ENCODE peak calls at places on chromosome 3, in four cellular contexts. One of them, this sample, is unnamed.
A peak's percentile ranks its signal among the peaks of the same experiment; 100 is the strongest.

GRCh38 chr3:144743325-144743724 is 771.7 kb downstream of the DIPK2A start:
- DNase-seq in H9: no peak
- DNase-seq in endothelial cell of umbilical vein: no peak
- DNase-seq in MM.1S: no peak
- DNase-seq in this sample: no peak

GRCh38 chr3:71486831-71487230 is 96.7 kb downstream of the FOXP1 start:
- DNase-seq in H9: no peak
- DNase-seq in endothelial cell of umbilical vein: no peak
- DNase-seq in MM.1S: no peak
- DNase-seq in this sample: no peak

GRCh38 chr3:188531210-188531609 is 377.3 kb downstream of the LPP start:
- DNase-seq in H9: no peak
- DNase-seq in endothelial cell of umbilical vein: peak; percentile 87
- DNase-seq in MM.1S: no peak
- DNase-seq in this sample: no peak

GRCh38 chr3:126523745-126524428 is at the start of gene CHST13:
- DNase-seq in H9: peak; percentile 71
- DNase-seq in endothelial cell of umbilical vein: no peak
- DNase-seq in MM.1S: no peak
- DNase-seq in this sample: peak; percentile 88

GRCh38 chr3:65672876-65673815 is 365.6 kb downstream of the MAGI1 start:
- DNase-seq in H9: peak; percentile 50
- DNase-seq in endothelial cell of umbilical vein: peak; percentile 50
- DNase-seq in MM.1S: peak; percentile 33
- DNase-seq in this sample: peak; percentile 85

GRCh38 chr3:180913582-180914404 is 1.3 kb downstream of the FXR1 start:
- DNase-seq in H9: no peak
- DNase-seq in endothelial cell of umbilical vein: peak; percentile 38
- DNase-seq in MM.1S: no peak
- DNase-seq in this sample: no peak

GRCh38 chr3:1326546-1326945 is 233.7 kb downstream of the CNTN6 start:
- DNase-seq in H9: no peak
- DNase-seq in endothelial cell of umbilical vein: no peak
- DNase-seq in MM.1S: no peak
- DNase-seq in this sample: no peak

GRCh38 chr3:107600784-107601183 is 78.0 kb downstream of the BBX start:
- DNase-seq in H9: no peak
- DNase-seq in endothelial cell of umbilical vein: no peak
- DNase-seq in MM.1S: no peak
- DNase-seq in this sample: no peak

GRCh38 chr3:147197739-147198138 is 208.6 kb downstream of the ZIC4 start:
- DNase-seq in H9: no peak
- DNase-seq in endothelial cell of umbilical vein: no peak
- DNase-seq in MM.1S: no peak
- DNase-seq in this sample: no peak

GRCh38 chr3:180284331-180285110 is 247.8 kb upstream of the PEX5L start:
- DNase-seq in H9: no peak
- DNase-seq in endothelial cell of umbilical vein: no peak
- DNase-seq in MM.1S: no peak
- DNase-seq in this sample: no peak

GRCh38 chr3:122955916-122956684 is 71.5 kb downstream of the SEMA5B start:
- DNase-seq in H9: no peak
- DNase-seq in endothelial cell of umbilical vein: no peak
- DNase-seq in MM.1S: no peak
- DNase-seq in this sample: no peak

GRCh38 chr3:126525853-126526667 is 2.1 kb downstream of the CHST13 start:
- DNase-seq in H9: no peak
- DNase-seq in endothelial cell of umbilical vein: no peak
- DNase-seq in MM.1S: no peak
- DNase-seq in this sample: no peak

GRCh38 chr3:18207232-18207631 is 217.9 kb downstream of the SATB1 start:
- DNase-seq in H9: no peak
- DNase-seq in endothelial cell of umbilical vein: no peak
- DNase-seq in MM.1S: no peak
- DNase-seq in this sample: no peak

GRCh38 chr3:89335693-89336092 is 228.3 kb downstream of the EPHA3 start:
- DNase-seq in H9: no peak
- DNase-seq in endothelial cell of umbilical vein: no peak
- DNase-seq in MM.1S: no peak
- DNase-seq in this sample: no peak

GRCh38 chr3:171822707-171823106 is 12.4 kb upstream of the PLD1 start:
- DNase-seq in H9: no peak
- DNase-seq in endothelial cell of umbilical vein: no peak
- DNase-seq in MM.1S: no peak
- DNase-seq in this sample: no peak

GRCh38 chr3:46228259-46229222 is 13.7 kb upstream of the CCR3 start:
- DNase-seq in H9: no peak
- DNase-seq in endothelial cell of umbilical vein: no peak
- DNase-seq in MM.1S: no peak
- DNase-seq in this sample: no peak

GRCh38 chr3:13013994-13014754 is 59.1 kb downstream of the IQSEC1 start:
- DNase-seq in H9: no peak
- DNase-seq in endothelial cell of umbilical vein: no peak
- DNase-seq in MM.1S: peak; percentile 75
- DNase-seq in this sample: no peak

GRCh38 chr3:151135548-151136337 is 50.3 kb downstream of the MED12L start:
- DNase-seq in H9: no peak
- DNase-seq in endothelial cell of umbilical vein: no peak
- DNase-seq in MM.1S: peak; percentile 69
- DNase-seq in this sample: no peak

GRCh38 chr3:59286791-59287531 is 237.1 kb upstream of the CFAP20DC start:
- DNase-seq in H9: no peak
- DNase-seq in endothelial cell of umbilical vein: no peak
- DNase-seq in MM.1S: no peak
- DNase-seq in this sample: no peak

GRCh38 chr3:117962750-117963149 is 1071.9 kb downstream of the IGSF11 start:
- DNase-seq in H9: no peak
- DNase-seq in endothelial cell of umbilical vein: no peak
- DNase-seq in MM.1S: no peak
- DNase-seq in this sample: no peak

GRCh38 chr3:106169351-106169750 is 300.5 kb upstream of the CBLB start:
- DNase-seq in H9: no peak
- DNase-seq in endothelial cell of umbilical vein: no peak
- DNase-seq in MM.1S: no peak
- DNase-seq in this sample: no peak

GRCh38 chr3:3998140-3998977 is 199.1 kb downstream of the LRRN1 start:
- DNase-seq in H9: peak; percentile 53
- DNase-seq in endothelial cell of umbilical vein: peak; percentile 2
- DNase-seq in MM.1S: peak; percentile 80
- DNase-seq in this sample: peak; percentile 78

GRCh38 chr3:135491478-135491877 is 474.1 kb upstream of the PPP2R3A start:
- DNase-seq in H9: no peak
- DNase-seq in endothelial cell of umbilical vein: no peak
- DNase-seq in MM.1S: no peak
- DNase-seq in this sample: peak; percentile 72

GRCh38 chr3:52531636-52532516 is 1.8 kb downstream of the NT5DC2 start:
- DNase-seq in H9: no peak
- DNase-seq in endothelial cell of umbilical vein: no peak
- DNase-seq in MM.1S: no peak
- DNase-seq in this sample: no peak

GRCh38 chr3:99981138-99981537 is 133.2 kb downstream of the FILIP1L start:
- DNase-seq in H9: no peak
- DNase-seq in endothelial cell of umbilical vein: no peak
- DNase-seq in MM.1S: no peak
- DNase-seq in this sample: no peak

GRCh38 chr3:65953301-65953812 is 85.4 kb downstream of the MAGI1 start:
- DNase-seq in H9: peak; percentile 89
- DNase-seq in endothelial cell of umbilical vein: peak; percentile 52
- DNase-seq in MM.1S: peak; percentile 52
- DNase-seq in this sample: peak; percentile 93

GRCh38 chr3:143242101-143242500 is 122.5 kb downstream of the CHST2 start:
- DNase-seq in H9: no peak
- DNase-seq in endothelial cell of umbilical vein: peak; percentile 15
- DNase-seq in MM.1S: no peak
- DNase-seq in this sample: no peak

GRCh38 chr3:119990888-119991287 is 103.4 kb downstream of the GSK3B start:
- DNase-seq in H9: no peak
- DNase-seq in endothelial cell of umbilical vein: peak; percentile 11
- DNase-seq in MM.1S: no peak
- DNase-seq in this sample: no peak

GRCh38 chr3:186452517-186452916 is 90.5 kb upstream of the DGKG start:
- DNase-seq in H9: no peak
- DNase-seq in endothelial cell of umbilical vein: no peak
- DNase-seq in MM.1S: no peak
- DNase-seq in this sample: no peak

GRCh38 chr3:180690061-180690460 is 10.8 kb upstream of the CCDC39 start:
- DNase-seq in H9: no peak
- DNase-seq in endothelial cell of umbilical vein: no peak
- DNase-seq in MM.1S: no peak
- DNase-seq in this sample: no peak

GRCh38 chr3:83823095-83823494 is 1135.7 kb upstream of the CADM2 start:
- DNase-seq in H9: no peak
- DNase-seq in endothelial cell of umbilical vein: no peak
- DNase-seq in MM.1S: no peak
- DNase-seq in this sample: no peak

GRCh38 chr3:18237251-18238005 is 187.7 kb downstream of the SATB1 start:
- DNase-seq in H9: no peak
- DNase-seq in endothelial cell of umbilical vein: peak; percentile 1
- DNase-seq in MM.1S: no peak
- DNase-seq in this sample: no peak

GRCh38 chr3:40780341-40780800 is 255.6 kb downstream of the ZNF621 start:
- DNase-seq in H9: peak; percentile 42
- DNase-seq in endothelial cell of umbilical vein: peak; percentile 8
- DNase-seq in MM.1S: no peak
- DNase-seq in this sample: no peak

GRCh38 chr3:187744169-187745151 is 808 bp downstream of the BCL6 start:
- DNase-seq in H9: no peak
- DNase-seq in endothelial cell of umbilical vein: peak; percentile 65
- DNase-seq in MM.1S: peak; percentile 31
- DNase-seq in this sample: peak; percentile 76

GRCh38 chr3:47005212-47006144 is 26.0 kb downstream of the NBEAL2 start:
- DNase-seq in H9: no peak
- DNase-seq in endothelial cell of umbilical vein: no peak
- DNase-seq in MM.1S: no peak
- DNase-seq in this sample: no peak

GRCh38 chr3:177279118-177279815 is 82.0 kb upstream of the TBL1XR1 start:
- DNase-seq in H9: no peak
- DNase-seq in endothelial cell of umbilical vein: no peak
- DNase-seq in MM.1S: no peak
- DNase-seq in this sample: peak; percentile 71

GRCh38 chr3:97658670-97659285 is 105.8 kb upstream of the ARL6 start:
- DNase-seq in H9: no peak
- DNase-seq in endothelial cell of umbilical vein: peak; percentile 10
- DNase-seq in MM.1S: peak; percentile 52
- DNase-seq in this sample: no peak

GRCh38 chr3:101865751-101866509 is 16.6 kb downstream of the NFKBIZ start:
- DNase-seq in H9: peak; percentile 48
- DNase-seq in endothelial cell of umbilical vein: peak; percentile 39
- DNase-seq in MM.1S: no peak
- DNase-seq in this sample: peak; percentile 53
- H3K9ac ChIP-seq in H9: no peak overlapping the region
- H3K9ac ChIP-seq in endothelial cell of umbilical vein: no peak overlapping the region
- H3K9ac ChIP-seq in MM.1S: no peak overlapping the region
- H3K9ac ChIP-seq in this sample: no peak overlapping the region

DNA sequence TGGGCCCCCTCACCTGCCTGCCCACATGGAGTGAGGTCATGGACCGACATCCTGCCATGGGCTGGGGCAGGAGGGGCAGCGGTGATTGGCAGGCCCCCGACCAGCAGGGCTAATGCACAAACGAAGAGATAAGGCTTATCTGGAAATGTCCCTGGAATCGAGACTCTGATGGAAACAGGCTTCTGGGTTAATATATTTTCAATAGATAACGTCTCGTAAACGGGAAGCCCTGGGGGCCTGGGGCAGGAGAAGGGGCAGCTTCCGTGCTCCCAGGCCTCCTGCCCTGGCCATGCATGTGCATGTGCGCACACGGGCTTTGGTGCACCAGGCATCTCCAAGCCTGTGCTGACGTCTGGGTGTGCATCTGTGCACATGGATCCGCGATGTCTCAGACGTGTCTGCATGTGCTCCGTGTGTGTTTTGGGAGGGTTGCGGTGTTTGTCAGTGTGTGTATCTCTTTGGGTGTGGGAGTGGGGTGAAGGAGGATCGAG is 55.1 kb downstream of the DNAJB8 start:
- DNase-seq in H9: no peak
- DNase-seq in endothelial cell of umbilical vein: no peak
- DNase-seq in MM.1S: no peak
- DNase-seq in this sample: no peak
- H3K9ac ChIP-seq in H9: no peak overlapping the region
- H3K9ac ChIP-seq in endothelial cell of umbilical vein: no peak overlapping the region
- H3K9ac ChIP-seq in MM.1S: no peak overlapping the region
- H3K9ac ChIP-seq in this sample: no peak overlapping the region

GRCh38 chr3:58176185-58176530 is 34.6 kb downstream of the DNASE1L3 start:
- DNase-seq in H9: no peak
- DNase-seq in endothelial cell of umbilical vein: no peak
- DNase-seq in MM.1S: no peak
- DNase-seq in this sample: no peak

GRCh38 chr3:58176827-58177489 is 33.8 kb downstream of the DNASE1L3 start:
- DNase-seq in H9: peak; percentile 57
- DNase-seq in endothelial cell of umbilical vein: no peak
- DNase-seq in MM.1S: no peak
- DNase-seq in this sample: peak; percentile 64

GRCh38 chr3:58179235-58180098 is 31.3 kb downstream of the DNASE1L3 start:
- DNase-seq in H9: no peak
- DNase-seq in endothelial cell of umbilical vein: no peak
- DNase-seq in MM.1S: no peak
- DNase-seq in this sample: no peak

GRCh38 chr3:58178528-58179234 is 32.1 kb downstream of the DNASE1L3 start:
- DNase-seq in H9: no peak
- DNase-seq in endothelial cell of umbilical vein: no peak
- DNase-seq in MM.1S: no peak
- DNase-seq in this sample: no peak

GRCh38 chr3:58177747-58178527 is 32.8 kb downstream of the DNASE1L3 start:
- DNase-seq in H9: peak; percentile 91
- DNase-seq in endothelial cell of umbilical vein: peak; percentile 79
- DNase-seq in MM.1S: peak; percentile 77
- DNase-seq in this sample: peak; percentile 98
- H3K9ac ChIP-seq in H9: no peak overlapping the region
- H3K9ac ChIP-seq in endothelial cell of umbilical vein: peak overlapping the region; percentile 26
- H3K9ac ChIP-seq in MM.1S: no peak overlapping the region
- H3K9ac ChIP-seq in this sample: no peak overlapping the region

DNA sequence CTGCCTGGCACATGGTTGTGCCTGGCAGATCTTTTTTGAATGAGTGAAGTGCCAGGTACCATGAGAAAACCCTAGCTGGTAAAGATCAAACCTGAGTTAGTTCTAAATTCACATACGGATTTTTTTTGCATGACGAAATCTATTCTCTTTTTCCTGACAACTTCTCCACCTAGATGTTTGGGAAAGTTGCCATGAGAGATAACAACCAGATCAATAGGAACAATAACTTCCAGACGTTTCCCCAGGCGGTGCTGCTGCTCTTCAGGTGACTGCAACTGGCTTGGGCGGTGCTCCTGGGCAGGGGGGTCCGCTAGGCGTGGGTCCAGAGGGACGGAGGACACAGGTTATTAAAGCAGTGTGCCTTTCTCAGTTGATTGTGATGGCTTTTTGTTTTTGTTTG is 71.8 kb downstream of the CHDH start:
- DNase-seq in H9: no peak
- DNase-seq in endothelial cell of umbilical vein: no peak
- DNase-seq in MM.1S: no peak
- DNase-seq in this sample: no peak
- H3K9ac ChIP-seq in H9: no peak overlapping the region
- H3K9ac ChIP-seq in endothelial cell of umbilical vein: no peak overlapping the region
- H3K9ac ChIP-seq in MM.1S: no peak overlapping the region
- H3K9ac ChIP-seq in this sample: no peak overlapping the region

This sample was measured in endodermal cell.